ENCODE peak calls at places on chromosomes 13 and 19, in nine cellular contexts. G, S, F, N, X, O, L, A and Q are unnamed samples.
A peak's percentile ranks its signal among the peaks of the same experiment; 100 is the strongest.

GRCh38 chr19:28377077-28377476 is 835.9 kb downstream of the UQCRFS1 start:
- DNase-seq in F (peak; percentile 2), A (no peak), G (no peak), L (no peak), X (no peak), S (no peak), O (no peak), N (no peak), Q (no peak)

GRCh38 chr19:32570081-32570785 is 10.8 kb upstream of the PDCD5 start:
- DNase-seq in S (peak; percentile 44), G (peak; percentile 70), N (peak; percentile 23), L (peak; percentile 26), F (peak; percentile 25), A (no peak), O (peak; percentile 36), X (peak; percentile 72), Q (peak; percentile 46)

GRCh38 chr19:4007836-4008539 is 452 bp downstream of the PIAS4 start:
- DNase-seq in N (no peak), X (no peak), S (no peak), A (no peak), O (peak; percentile 40), G (no peak), F (no peak), L (no peak), Q (peak; percentile 41)

GRCh38 chr19:16836115-16836905 is 7.1 kb downstream of the SIN3B start:
- DNase-seq in S (no peak), N (no peak), X (no peak), A (no peak), L (no peak), G (no peak), O (peak; percentile 48), F (peak; percentile 32), Q (peak; percentile 52)

GRCh38 chr13:67075239-67075638 is 154.9 kb downstream of the PCDH9 start:
- DNase-seq in L (no peak), O (no peak), G (no peak), A (no peak), X (no peak), S (no peak), N (no peak), F (no peak), Q (no peak)

GRCh38 chr19:13024958-13025653 is 29.8 kb downstream of the NFIX start:
- DNase-seq in L (no peak), S (no peak), N (no peak), F (peak; percentile 52), A (no peak), X (no peak), G (no peak), O (no peak), Q (no peak)

GRCh38 chr13:79898202-79898826 is 417.4 kb downstream of the NDFIP2 start:
- DNase-seq in X (no peak), A (no peak), S (no peak), L (no peak), F (no peak), O (no peak), G (no peak), N (no peak), Q (no peak)

GRCh38 chr13:44903596-44903995 is 85.7 kb downstream of the NUFIP1 start:
- DNase-seq in G (no peak), O (peak; percentile 87), N (no peak), L (no peak), F (peak; percentile 91), X (no peak), S (peak; percentile 63), A (no peak), Q (peak; percentile 86)

GRCh38 chr19:49638360-49638759 is 1.6 kb downstream of the RRAS start:
- DNase-seq in N (no peak), F (no peak), A (no peak), G (peak; percentile 60), O (no peak), X (no peak), S (no peak), L (no peak), Q (peak; percentile 43)

DNA sequence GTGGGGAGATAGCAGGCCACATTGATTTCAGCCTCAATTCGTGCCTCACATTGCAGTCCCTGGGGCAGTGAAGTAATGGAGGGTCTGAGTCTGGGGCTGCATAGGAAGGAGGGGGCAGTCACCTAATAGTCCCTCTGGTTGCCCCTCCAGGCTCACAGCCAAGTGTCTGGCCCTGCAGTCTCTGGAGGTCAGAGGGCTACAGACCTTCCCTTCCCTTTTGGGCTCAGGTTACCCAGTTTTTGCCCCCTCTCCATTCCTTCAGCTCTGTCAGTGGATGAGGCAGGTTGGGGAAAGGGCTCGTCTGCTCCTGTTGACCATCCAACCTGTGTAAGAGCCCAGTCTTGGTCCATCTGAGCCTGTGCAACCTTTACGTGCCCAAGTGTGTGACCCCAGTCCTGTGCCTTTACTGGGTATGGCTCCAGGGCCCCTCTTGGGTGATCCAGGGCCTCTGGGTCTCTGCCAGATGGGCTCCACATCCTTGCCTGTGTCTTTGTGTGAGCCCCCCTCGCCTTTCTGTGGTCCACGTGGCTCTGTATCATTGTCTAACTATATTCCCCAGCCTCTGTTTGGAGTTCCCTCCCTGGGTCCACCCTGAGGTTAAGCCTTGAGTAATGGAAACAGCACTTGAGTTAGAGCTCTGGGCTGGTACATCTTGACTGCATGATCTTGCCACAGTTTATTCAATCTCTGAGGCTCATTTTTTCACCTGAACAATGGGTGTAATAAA is 13.1 kb downstream of the CIC start:
- DNase-seq in F (peak; percentile 52), G (peak; percentile 43), L (no peak), A (no peak), O (peak; percentile 34), N (no peak), X (no peak), S (peak; percentile 28), Q (no peak)
- H3K4me1 ChIP-seq in F (peaks cover 50% of the 10 kb centered on the region), G (peaks cover 69% of the 10 kb centered on the region), L (peaks cover 49% of the 10 kb centered on the region), A (peaks cover 65% of the 10 kb centered on the region), O (peaks cover 3% of the 10 kb centered on the region), N (peaks cover 41% of the 10 kb centered on the region), X (peaks cover 48% of the 10 kb centered on the region), S (peaks cover 79% of the 10 kb centered on the region), Q (peaks cover 6% of the 10 kb centered on the region)

GRCh38 chr13:97257228-97257755 is 35.2 kb downstream of the MBNL2 start:
- DNase-seq in A (no peak), F (no peak), S (no peak), X (no peak), N (no peak), L (no peak), G (no peak), O (no peak), Q (no peak)

GRCh38 chr13:97254809-97255208 is 32.7 kb downstream of the MBNL2 start:
- DNase-seq in L (peak; percentile 93), X (no peak), F (peak; percentile 93), S (no peak), O (no peak), A (no peak), G (no peak), N (no peak), Q (no peak)

GRCh38 chr13:97255515-97255999 is 33.4 kb downstream of the MBNL2 start:
- DNase-seq in L (no peak), S (no peak), O (no peak), A (no peak), F (peak; percentile 56), X (no peak), G (no peak), N (no peak), Q (no peak)

GRCh38 chr13:97257800-97258799 is 36.0 kb downstream of the MBNL2 start:
- DNase-seq in L (peak; percentile 93), X (no peak), A (no peak), O (peak; percentile 61), S (peak; percentile 83), G (peak; percentile 85), F (peak; percentile 96), N (peak; percentile 7), Q (peak; percentile 77)

GRCh38 chr13:97256343-97256783 is 34.2 kb downstream of the MBNL2 start:
- DNase-seq in S (peak; percentile 54), F (peak; percentile 99), O (no peak), G (peak; percentile 64), A (peak; percentile 91), N (no peak), L (peak; percentile 98), X (no peak), Q (no peak)
- H3K4me1 ChIP-seq in S (peaks cover 69% of the 10 kb centered on the region), F (peaks cover 50% of the 10 kb centered on the region), O (no peaks in the 10 kb centered on the region), G (peaks cover 85% of the 10 kb centered on the region), A (peaks cover 60% of the 10 kb centered on the region), N (peaks cover 25% of the 10 kb centered on the region), L (peaks cover 84% of the 10 kb centered on the region), X (peaks cover 10% of the 10 kb centered on the region), Q (peaks cover 22% of the 10 kb centered on the region)

GRCh38 chr13:41955605-41956004 is 5.3 kb downstream of the VWA8 start:
- DNase-seq in A (no peak), G (no peak), S (no peak), N (no peak), F (no peak), L (no peak), O (no peak), X (no peak), Q (no peak)
- H3K4me1 ChIP-seq in A (peaks cover 7% of the 10 kb centered on the region), G (peaks cover 9% of the 10 kb centered on the region), S (peaks cover 21% of the 10 kb centered on the region), N (peaks cover 4% of the 10 kb centered on the region), F (no peaks in the 10 kb centered on the region), L (no peaks in the 10 kb centered on the region), O (no peaks in the 10 kb centered on the region), X (peaks cover 26% of the 10 kb centered on the region), Q (no peaks in the 10 kb centered on the region)

GRCh38 chr19:55674459-55674840 is 576 bp upstream of the EPN1 start:
- DNase-seq in S (no peak), L (no peak), G (no peak), O (no peak), X (no peak), N (no peak), F (no peak), A (no peak), Q (no peak)

GRCh38 chr19:55675661-55676354 is 782 bp downstream of the EPN1 start:
- DNase-seq in A (no peak), O (no peak), G (no peak), S (no peak), X (no peak), L (no peak), F (no peak), N (no peak), Q (no peak)

GRCh38 chr19:55676384-55676783 is 1.4 kb downstream of the EPN1 start:
- DNase-seq in A (no peak), X (no peak), L (no peak), F (peak; percentile 10), N (no peak), G (no peak), O (no peak), S (peak; percentile 87), Q (no peak)

GRCh38 chr19:55673889-55674288 is 1.1 kb upstream of the EPN1 start:
- DNase-seq in F (no peak), N (no peak), X (no peak), A (no peak), L (no peak), O (no peak), S (no peak), G (no peak), Q (no peak)

DNA sequence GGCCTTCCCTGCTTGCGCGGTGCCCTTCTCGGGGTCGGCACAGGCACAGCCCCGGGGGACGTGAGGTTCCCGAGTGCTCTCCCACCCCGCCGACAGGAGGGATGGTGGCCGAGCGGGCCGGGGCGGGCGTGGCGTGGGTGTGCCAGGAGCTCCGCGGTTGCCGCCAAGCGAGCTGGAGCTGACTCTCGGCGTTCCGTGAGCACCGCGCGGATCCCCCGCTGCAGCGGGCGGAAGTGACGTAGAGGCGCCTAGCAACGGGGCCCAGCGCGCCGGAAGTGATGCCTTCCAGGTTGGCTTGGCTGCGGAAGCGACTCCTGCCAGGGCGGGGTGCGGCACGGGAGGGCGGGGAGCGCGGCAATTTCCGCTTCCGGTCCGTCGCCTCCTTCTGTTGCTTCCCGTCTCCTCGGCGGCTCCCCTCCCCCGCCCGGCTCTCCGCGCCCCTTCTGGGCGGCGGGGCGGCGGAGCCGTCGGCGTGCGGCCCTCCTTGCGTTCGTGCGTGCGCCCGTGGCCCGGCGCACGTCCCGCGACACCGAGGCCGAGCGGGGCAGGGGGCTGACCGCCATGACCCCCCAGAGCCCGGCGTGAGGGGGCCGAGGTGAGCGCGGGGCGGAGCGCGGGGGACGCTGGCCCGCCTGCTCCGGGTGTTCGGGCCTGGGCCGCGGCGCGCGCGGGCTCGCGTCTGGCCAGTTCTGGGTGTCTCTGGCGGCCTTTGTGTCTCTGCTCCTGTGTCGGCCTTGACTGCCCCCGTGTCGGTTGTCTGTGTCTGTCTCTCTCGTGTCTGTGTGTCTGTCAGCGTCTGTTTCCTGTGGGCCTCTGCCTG is at the start of gene EPN1:
- DNase-seq in N (peak; percentile 98), S (peak; percentile 98), O (peak; percentile 89), F (peak; percentile 96), A (peak; percentile 73), G (peak; percentile 99), X (peak; percentile 98), L (peak; percentile 90), Q (peak; percentile 95)
- H3K4me1 ChIP-seq in N (peaks cover 24% of the 10 kb centered on the region), S (peaks cover 54% of the 10 kb centered on the region), O (no peaks in the 10 kb centered on the region), F (peaks cover 12% of the 10 kb centered on the region), A (peaks cover 29% of the 10 kb centered on the region), G (peaks cover 54% of the 10 kb centered on the region), X (peaks cover 51% of the 10 kb centered on the region), L (peaks cover 11% of the 10 kb centered on the region), Q (peaks cover 7% of the 10 kb centered on the region)